ENCODE peak calls at places on chromosomes 5 and 9, in eight cellular contexts. X is fibroblast of lung; Y is cerebellum; Z is HFFc6; G is CMK; V is activated T-helper 9 cell treated with anti-CD3 and anti-CD28 coated beads, Interleukin-2, amount 50 U/mL, for 16 hours; D is SJSA1; U is heart left ventricle. S is an unnamed sample.

GRCh38 chr5:139574641-139575312 is 13.6 kb downstream of the UBE2D2 start:
- DNase-seq in X (peak), Y (peak), Z (peak), G (no peak), V (no peak), D (peak), U (no peak), S (peak)

GRCh38 chr5:15374886-15375285 is 125.1 kb upstream of the FBXL7 start:
- DNase-seq in X (no peak), Y (no peak), Z (no peak), G (no peak), V (no peak), D (no peak), U (no peak), S (no peak)

GRCh38 chr5:34598177-34598794 is 57.8 kb upstream of the RAI14 start:
- DNase-seq in X (peak), Y (peak), Z (peak), G (no peak), V (no peak), D (peak), U (no peak), S (peak)

GRCh38 chr5:126402591-126402990 is 20.6 kb upstream of the GRAMD2B start:
- DNase-seq in X (no peak), Y (no peak), Z (no peak), G (no peak), V (no peak), D (no peak), U (no peak), S (no peak)

GRCh38 chr5:32443145-32443540 is 1.4 kb downstream of the ZFR start:
- DNase-seq in X (peak), Y (no peak), Z (no peak), G (no peak), V (no peak), D (no peak), U (no peak), S (peak)

GRCh38 chr5:144504929-144505578 is 334.4 kb downstream of the KCTD16 start:
- DNase-seq in X (no peak), Y (no peak), Z (no peak), G (no peak), V (no peak), D (no peak), U (no peak), S (no peak)

GRCh38 chr9:26870292-26870691 is 22.3 kb downstream of the CAAP1 start:
- DNase-seq in X (peak), Y (no peak), Z (no peak), G (no peak), V (no peak), D (no peak), U (no peak), S (peak)

GRCh38 chr9:89477811-89478583 is 19.9 kb downstream of the SEMA4D start:
- DNase-seq in X (peak), Y (no peak), Z (no peak), G (no peak), V (peak), D (peak), U (peak), S (peak)

GRCh38 chr9:114291064-114291474 is 31.8 kb upstream of the ORM1 start:
- DNase-seq in X (peak), Y (peak), Z (peak), G (peak), V (peak), D (peak), U (peak), S (peak)

GRCh38 chr9:125959980-125960619 is 212.9 kb downstream of the PBX3 start:
- DNase-seq in X (peak), Y (peak), Z (no peak), G (no peak), V (no peak), D (no peak), U (no peak), S (no peak)

GRCh38 chr9:106403081-106403480 is 459.9 kb upstream of the ZNF462 start:
- DNase-seq in X (peak), Y (no peak), Z (peak), G (no peak), V (no peak), D (peak), U (no peak), S (no peak)

GRCh38 chr5:150541397-150541675 is 33.4 kb downstream of the NDST1 start:
- DNase-seq in X (no peak), Y (no peak), Z (no peak), G (no peak), V (no peak), D (no peak), U (no peak), S (no peak)

GRCh38 chr9:81538929-81539716 is 150.2 kb downstream of the TLE1 start:
- DNase-seq in X (no peak), Y (no peak), Z (no peak), G (no peak), V (no peak), D (no peak), U (no peak), S (peak)

GRCh38 chr5:80990527-80990926 is 30.4 kb downstream of the RASGRF2 start:
- DNase-seq in X (no peak), Y (no peak), Z (no peak), G (no peak), V (no peak), D (no peak), U (no peak), S (no peak)

GRCh38 chr5:91074615-91075014 is 308.5 kb downstream of the ARRDC3 start:
- DNase-seq in X (peak), Y (no peak), Z (peak), G (no peak), V (no peak), D (no peak), U (no peak), S (peak)

GRCh38 chr9:97468658-97469448 is 32.6 kb upstream of the TMOD1 start:
- DNase-seq in X (peak), Y (peak), Z (peak), G (peak), V (peak), D (peak), U (peak), S (peak)

GRCh38 chr5:65244031-65244430 is 237.7 kb downstream of the ADAMTS6 start:
- DNase-seq in X (no peak), Y (no peak), Z (no peak), G (no peak), V (no peak), D (no peak), U (no peak), S (no peak)

GRCh38 chr5:57094753-57095683 is 78.8 kb upstream of the GPBP1 start:
- DNase-seq in X (no peak), Y (no peak), Z (peak), G (no peak), V (no peak), D (no peak), U (no peak), S (no peak)

GRCh38 chr5:125129151-125129806 is 382.8 kb upstream of the ZNF608 start:
- DNase-seq in X (peak), Y (no peak), Z (no peak), G (no peak), V (no peak), D (peak), U (no peak), S (no peak)

GRCh38 chr9:77384406-77384805 is 207.1 kb downstream of the VPS13A start:
- DNase-seq in X (peak), Y (no peak), Z (peak), G (no peak), V (no peak), D (no peak), U (no peak), S (peak)

GRCh38 chr9:33913541-33913940 is 96.6 kb downstream of the UBE2R2 start:
- DNase-seq in X (no peak), Y (no peak), Z (no peak), G (no peak), V (no peak), D (no peak), U (no peak), S (no peak)

GRCh38 chr9:125272697-125273096 is 11.1 kb downstream of the GAPVD1 start:
- DNase-seq in X (no peak), Y (no peak), Z (no peak), G (no peak), V (no peak), D (no peak), U (no peak), S (peak)

GRCh38 chr9:90890146-90890545 is 88.5 kb downstream of the SYK start:
- DNase-seq in X (no peak), Y (no peak), Z (no peak), G (no peak), V (no peak), D (no peak), U (no peak), S (no peak)

GRCh38 chr5:108681079-108681921 is 66.4 kb upstream of the FER start:
- DNase-seq in X (peak), Y (peak), Z (peak), G (no peak), V (no peak), D (peak), U (no peak), S (peak)

GRCh38 chr9:36276840-36277239 is 18.6 kb upstream of the GNE start:
- DNase-seq in X (peak), Y (no peak), Z (peak), G (no peak), V (no peak), D (peak), U (no peak), S (peak)

GRCh38 chr5:52710972-52711596 is 76.6 kb upstream of the ITGA1 start:
- DNase-seq in X (peak), Y (no peak), Z (no peak), G (no peak), V (no peak), D (no peak), U (no peak), S (no peak)

GRCh38 chr9:77807846-77808749 is 160.0 kb upstream of the GNA14 start:
- DNase-seq in X (no peak), Y (no peak), Z (no peak), G (no peak), V (no peak), D (no peak), U (no peak), S (no peak)

GRCh38 chr5:9774472-9775079 is 144.4 kb upstream of the TAS2R1 start:
- DNase-seq in X (peak), Y (no peak), Z (peak), G (no peak), V (no peak), D (no peak), U (no peak), S (peak)

S was measured in IMR-90.